ENCODE peak calls at places on chromosome 15, in four cellular contexts. Q, K, A and O are unnamed samples.

GRCh38 chr15:63901912-63902670 is 68.3 kb upstream of the HERC1 start:
- DNase-seq in Q (no peak), K (no peak), A (no peak), O (no peak)

GRCh38 chr15:51830279-51830806 is 890 bp downstream of the TMOD3 start:
- DNase-seq in Q (peak; percentile 55), K (no peak), A (peak; percentile 39), O (no peak)

GRCh38 chr15:50854594-50855490 is 53.6 kb upstream of the AP4E1 start:
- DNase-seq in Q (peak; percentile 54), K (no peak), A (no peak), O (no peak)

GRCh38 chr15:48925714-48926223 is 38.0 kb downstream of the SHC4 start:
- DNase-seq in Q (peak; percentile 95), K (no peak), A (peak; percentile 7), O (no peak)

GRCh38 chr15:98952381-98952803 is 55.2 kb downstream of the PGPEP1L start:
- DNase-seq in Q (no peak), K (no peak), A (no peak), O (no peak)

GRCh38 chr15:67865766-67866165 is 25.9 kb upstream of the RNU6-1 start:
- DNase-seq in Q (no peak), K (no peak), A (no peak), O (no peak)

GRCh38 chr15:82572986-82573385 is 32.7 kb upstream of the RPS17 start:
- DNase-seq in Q (peak; percentile 5), K (no peak), A (no peak), O (no peak)

GRCh38 chr15:87736401-87736800 is 520.1 kb downstream of the NTRK3 start:
- DNase-seq in Q (no peak), K (no peak), A (no peak), O (no peak)

GRCh38 chr15:40933520-40933904 is 4.4 kb downstream of the DLL4 start:
- DNase-seq in Q (no peak), K (peak; percentile 38), A (peak; percentile 35), O (no peak)

GRCh38 chr15:78263351-78263781 is 996 bp upstream of the DNAJA4 start:
- DNase-seq in Q (no peak), K (no peak), A (no peak), O (no peak)

GRCh38 chr15:90231028-90232017 is 2.4 kb downstream of the CIB1 start:
- DNase-seq in Q (no peak), K (peak; percentile 54), A (peak; percentile 79), O (peak; percentile 51)

GRCh38 chr15:84821501-84822021 is 4.4 kb downstream of the ALPK3 start:
- DNase-seq in Q (no peak), K (no peak), A (no peak), O (no peak)

GRCh38 chr15:101398247-101398646 is 91.3 kb downstream of the PCSK6 start:
- DNase-seq in Q (no peak), K (no peak), A (no peak), O (no peak)

GRCh38 chr15:92120082-92120481 is 266.6 kb downstream of the SLCO3A1 start:
- DNase-seq in Q (peak; percentile 9), K (no peak), A (no peak), O (no peak)

GRCh38 chr15:83248151-83248851 is 36.2 kb downstream of the BNC1 start:
- DNase-seq in Q (peak; percentile 83), K (no peak), A (peak; percentile 24), O (no peak)

GRCh38 chr15:44593042-44593736 is 56.2 kb downstream of the EIF3J start:
- DNase-seq in Q (peak; percentile 16), K (no peak), A (peak; percentile 11), O (no peak)

GRCh38 chr15:23565395-23566069 is at the start of gene MKRN3:
- DNase-seq in Q (peak; percentile 84), K (peak; percentile 18), A (no peak), O (no peak)
- H3K4me3 ChIP-seq in Q (peak within 1 kb of the TSS; percentile 56), K (peak within 1 kb of the TSS; percentile 4), A (no peak within 1 kb of the TSS), O (peak within 1 kb of the TSS; percentile 2)

GRCh38 chr15:68930268-68931022 is at the start of gene SPESP1:
- DNase-seq in Q (peak; percentile 89), K (peak; percentile 56), A (peak; percentile 58), O (no peak)
- H3K4me3 ChIP-seq in Q (peak within 1 kb of the TSS; percentile 48), K (peak within 1 kb of the TSS; percentile 13), A (no peak within 1 kb of the TSS), O (peak within 1 kb of the TSS; percentile 40)

GRCh38 chr15:73369073-73369694 is 426 bp upstream of the HCN4 start:
- DNase-seq in Q (no peak), K (no peak), A (no peak), O (no peak)

GRCh38 chr15:73368301-73369072 is at the start of gene HCN4:
- DNase-seq in Q (peak; percentile 16), K (no peak), A (no peak), O (no peak)

GRCh38 chr15:73366766-73367623 is 1.8 kb downstream of the HCN4 start:
- DNase-seq in Q (no peak), K (no peak), A (no peak), O (no peak)

GRCh38 chr15:73370151-73370550 is 1.4 kb upstream of the HCN4 start:
- DNase-seq in Q (no peak), K (no peak), A (no peak), O (no peak)

GRCh38 chr15:73367624-73368300 is 996 bp downstream of the HCN4 start:
- DNase-seq in Q (peak; percentile 15), K (no peak), A (no peak), O (no peak)
- H3K4me3 ChIP-seq in Q (no peak overlapping the region), K (peak overlapping the region; percentile 37), A (no peak overlapping the region), O (peak overlapping the region; percentile 9)

DNA sequence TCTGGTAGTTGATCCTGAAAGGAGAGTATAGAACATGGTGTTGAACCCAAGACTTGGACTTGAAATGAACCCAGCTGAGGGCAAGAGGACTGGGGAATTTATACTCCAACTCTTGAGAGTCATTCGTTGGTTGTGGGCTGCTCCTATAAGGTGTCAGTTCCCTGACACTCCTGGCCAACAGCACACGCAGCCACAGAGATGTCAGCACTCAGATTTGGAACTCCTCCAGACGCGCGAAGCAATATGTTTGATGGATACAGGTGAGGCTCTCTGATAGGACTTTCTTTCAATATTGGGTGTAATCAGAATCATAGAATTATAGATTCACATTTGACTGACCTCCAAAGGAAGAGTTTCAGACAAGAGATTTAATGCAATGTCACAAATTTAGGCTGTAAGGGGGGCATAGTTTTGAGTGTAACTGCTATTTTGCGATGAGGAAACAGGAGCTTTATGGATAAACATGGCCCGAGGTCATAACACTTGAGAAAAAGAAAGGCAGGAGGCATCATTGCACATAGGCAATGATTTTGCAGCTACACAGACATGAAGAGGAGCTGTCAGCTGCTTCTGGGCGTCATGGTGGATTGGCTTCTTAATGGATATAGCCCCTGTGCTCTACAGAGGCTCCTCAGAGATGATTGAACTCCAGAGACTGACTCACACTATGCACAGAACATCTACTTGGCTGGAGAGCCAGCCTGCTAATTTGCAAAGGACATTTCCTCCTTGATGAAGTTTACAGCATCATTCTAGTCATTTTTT is 569.2 kb upstream of the RGMA start:
- DNase-seq in Q (no peak), K (no peak), A (no peak), O (no peak)
- H3K4me3 ChIP-seq in Q (no peak overlapping the region), K (no peak overlapping the region), A (no peak overlapping the region), O (no peak overlapping the region)

GRCh38 chr15:62141200-62141599 is 23.9 kb downstream of the C2CD4B start:
- DNase-seq in Q (no peak), K (no peak), A (no peak), O (no peak)
- H3K4me3 ChIP-seq in Q (no peak overlapping the region), K (no peak overlapping the region), A (no peak overlapping the region), O (no peak overlapping the region)